ENCODE peak calls at places on chromosome 13, in six cellular contexts. E, H, C, O, L and Q are unnamed samples.

GRCh38 chr13:31681133-31681532 is 58.2 kb upstream of the RXFP2 start:
- DNase-seq in L (no peak), O (no peak), C (no peak), H (no peak), E (no peak), Q (no peak)

GRCh38 chr13:98157609-98158008 is 14.7 kb downstream of the FARP1 start:
- DNase-seq in E (no peak), L (no peak), C (no peak), O (no peak), H (no peak), Q (no peak)

GRCh38 chr13:65445340-65445739 is 1784.8 kb downstream of the PCDH9 start:
- DNase-seq in E (no peak), H (no peak), L (no peak), C (no peak), O (no peak), Q (no peak)

GRCh38 chr13:25046985-25047660 is 48.8 kb upstream of the PABPC3 start:
- DNase-seq in E (no peak), O (no peak), C (no peak), L (no peak), H (no peak), Q (no peak)

GRCh38 chr13:57640582-57640981 is 9.0 kb downstream of the PCDH17 start:
- DNase-seq in C (no peak), H (no peak), L (no peak), O (no peak), E (no peak), Q (no peak)

GRCh38 chr13:51453308-51453958 is 597 bp upstream of the INTS6 start:
- DNase-seq in E (peak; percentile 79), O (peak; percentile 92), H (no peak), C (peak; percentile 82), L (peak; percentile 61), Q (no peak)

GRCh38 chr13:109785141-109785891 is 1.1 kb downstream of the IRS2 start:
- DNase-seq in C (peak; percentile 47), L (peak; percentile 40), H (peak; percentile 61), E (no peak), O (peak; percentile 77), Q (no peak)

GRCh38 chr13:101264931-101265330 is 151.4 kb downstream of the NALCN start:
- DNase-seq in H (no peak), C (no peak), L (no peak), E (no peak), O (no peak), Q (no peak)

GRCh38 chr13:54486421-54487166 is 1458.0 kb downstream of the OLFM4 start:
- DNase-seq in H (no peak), O (no peak), C (no peak), L (no peak), E (no peak), Q (no peak)

GRCh38 chr13:79936368-79937136 is 404.4 kb downstream of the SPRY2 start:
- DNase-seq in H (no peak), O (no peak), E (no peak), C (no peak), L (no peak), Q (no peak)

GRCh38 chr13:65914707-65915106 is 1315.4 kb downstream of the PCDH9 start:
- DNase-seq in E (no peak), O (no peak), H (no peak), C (no peak), L (no peak), Q (no peak)

GRCh38 chr13:63048648-63049047 is 1633.0 kb upstream of the PCDH20 start:
- DNase-seq in O (no peak), H (no peak), C (no peak), E (no peak), L (no peak), Q (no peak)

GRCh38 chr13:107361666-107362065 is 793.7 kb upstream of the ARGLU1 start:
- DNase-seq in E (no peak), L (no peak), C (no peak), H (no peak), O (no peak), Q (no peak)

GRCh38 chr13:90968510-90968909 is 379.0 kb upstream of the MIR17HG start:
- DNase-seq in E (no peak), L (no peak), O (no peak), C (no peak), H (no peak), Q (no peak)

GRCh38 chr13:38914070-38914469 is 76.6 kb downstream of the STOML3 start:
- DNase-seq in O (no peak), E (no peak), H (no peak), L (no peak), C (no peak), Q (no peak)

GRCh38 chr13:42275098-42275471 is 3.1 kb downstream of the AKAP11 start:
- DNase-seq in O (no peak), H (no peak), E (no peak), L (no peak), C (no peak), Q (no peak)

GRCh38 chr13:42798118-42798517 is 16.7 kb downstream of the FAM216B start:
- DNase-seq in C (no peak), O (no peak), H (no peak), L (no peak), E (no peak), Q (no peak)

GRCh38 chr13:71124230-71124629 is 742.8 kb downstream of the DACH1 start:
- DNase-seq in L (no peak), C (no peak), H (no peak), E (no peak), O (no peak), Q (no peak)

DNA sequence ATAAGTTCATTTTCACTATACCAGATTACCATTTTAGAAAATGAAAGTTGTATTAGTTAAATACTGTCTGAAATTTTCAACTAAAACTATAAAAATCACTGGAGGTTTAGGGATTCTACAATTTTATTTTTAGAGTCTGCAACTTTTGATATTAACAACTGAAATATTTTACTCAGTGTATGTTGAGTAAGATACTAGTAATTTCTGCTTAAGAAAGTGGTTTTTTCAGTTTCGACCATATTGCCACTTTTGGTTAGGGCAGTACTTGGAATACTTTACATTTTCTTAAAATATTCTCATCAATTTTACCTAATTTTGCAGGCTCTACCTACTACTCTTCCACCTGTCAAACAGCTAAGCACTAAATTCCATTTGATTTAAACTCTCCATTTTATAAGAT is 59.6 kb downstream of the KCNRG start:
- DNase-seq in E (no peak), L (no peak), O (no peak), H (no peak), C (no peak), Q (no peak)
- H3K4me1 ChIP-seq in E (peaks cover 93% of the 10 kb centered on the region), L (peaks cover 35% of the 10 kb centered on the region), O (no peaks in the 10 kb centered on the region), H (peaks cover 34% of the 10 kb centered on the region), C (no peaks in the 10 kb centered on the region), Q (peaks cover 38% of the 10 kb centered on the region)

GRCh38 chr13:40656358-40656757 is 10.1 kb downstream of the FOXO1 start:
- DNase-seq in E (no peak), O (no peak), L (no peak), H (no peak), C (no peak), Q (no peak)
- H3K27ac ChIP-seq in E (no peak overlapping the region), O (no peak overlapping the region), L (peak overlapping the region; percentile 51), H (no peak overlapping the region), C (no peak overlapping the region), Q (no peak overlapping the region)

GRCh38 chr13:95644611-95645052 is at the start of gene DZIP1:
- DNase-seq in C (peak; percentile 85), O (peak; percentile 88), H (peak; percentile 41), E (no peak), L (peak; percentile 28), Q (no peak)
- TF ChIP-seq POLR2A in C (no peak), O (peak; percentile 17), H (no peak), E (no peak), L (no peak), Q (no peak)

GRCh38 chr13:113139580-113139979 is 17.0 kb downstream of the F10 start:
- DNase-seq in H (no peak), C (no peak), E (no peak), L (no peak), O (no peak), Q (no peak)
- H3K4me1 ChIP-seq in H (no peaks in the 10 kb centered on the region), C (peaks cover 1% of the 10 kb centered on the region), E (no peaks in the 10 kb centered on the region), L (no peaks in the 10 kb centered on the region), O (no peaks in the 10 kb centered on the region), Q (no peaks in the 10 kb centered on the region)